ENCODE peak calls at places on chromosomes 4 and X, in eight cellular contexts. Z, H, K, F, L, O, W and R are unnamed samples.

GRCh38 chr4:151921371-151921770 is 160.6 kb upstream of the GATB start:
- DNase-seq in Z (no peak), H (no peak), K (no peak), F (peak; percentile 30), L (no peak), O (peak; percentile 29), W (no peak), R (no peak)

GRCh38 chr4:133151681-133152329 is 2.7 kb downstream of the PCDH10 start:
- DNase-seq in Z (no peak), H (no peak), K (no peak), F (no peak), L (no peak), O (no peak), W (no peak), R (no peak)

GRCh38 chr4:25552580-25553271 is 102.9 kb upstream of the SLC34A2 start:
- DNase-seq in Z (peak; percentile 91), H (peak; percentile 82), K (peak; percentile 75), F (no peak), L (peak; percentile 70), O (no peak), W (peak; percentile 62), R (no peak)

GRCh38 chr4:140252144-140252741 is 98.3 kb upstream of the MAML3 start:
- DNase-seq in Z (peak; percentile 31), H (peak; percentile 49), K (peak; percentile 56), F (no peak), L (peak; percentile 23), O (no peak), W (no peak), R (no peak)

GRCh38 chr4:1793940-1794808 is 1.1 kb downstream of the FGFR3 start:
- DNase-seq in Z (no peak), H (no peak), K (no peak), F (no peak), L (no peak), O (no peak), W (no peak), R (no peak)

GRCh38 chrX:6026980-6027379 is 201.7 kb downstream of the NLGN4X start:
- DNase-seq in Z (no peak), H (no peak), K (no peak), F (no peak), L (no peak), O (no peak), W (no peak), R (no peak)

GRCh38 chr4:159937595-159937994 is 834.7 kb downstream of the RAPGEF2 start:
- DNase-seq in Z (no peak), H (no peak), K (no peak), F (no peak), L (no peak), O (no peak), W (no peak), R (no peak)

GRCh38 chr4:112185740-112186670 is 40.8 kb downstream of the FAM241A start:
- DNase-seq in Z (no peak), H (no peak), K (no peak), F (no peak), L (no peak), O (peak; percentile 15), W (no peak), R (no peak)

GRCh38 chrX:119288890-119289393 is 52.9 kb downstream of the PGRMC1 start:
- DNase-seq in Z (no peak), H (no peak), K (no peak), F (no peak), L (no peak), O (no peak), W (no peak), R (no peak)

DNA sequence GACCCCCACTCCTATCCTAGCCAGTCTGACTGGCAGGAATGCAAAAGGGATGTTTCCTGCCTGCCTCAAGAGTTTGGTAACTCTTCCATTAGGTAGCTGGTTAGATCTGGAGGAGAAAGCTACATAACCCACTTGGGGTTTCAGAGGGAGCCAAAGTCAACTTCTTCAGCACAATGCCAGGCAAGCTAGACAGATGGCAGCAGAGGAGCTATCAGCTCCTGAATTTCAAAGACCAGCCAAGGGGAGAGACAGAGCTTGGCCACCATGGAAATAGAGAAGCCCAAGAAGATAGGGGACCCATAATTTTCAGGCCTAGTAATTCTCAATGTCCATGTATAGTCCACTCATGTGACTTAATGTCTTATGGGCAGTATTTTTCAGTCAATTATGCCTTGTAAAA is 56.4 kb downstream of the PGRMC1 start:
- DNase-seq in Z (no peak), H (no peak), K (no peak), F (no peak), L (no peak), O (peak; percentile 1), W (no peak), R (no peak)
- TF ChIP-seq CTCF in Z (no peak), H (no peak), K (no peak), F (no peak), L (no peak), O (peak; percentile 18), W (no peak), R (peak; percentile 13)

DNA sequence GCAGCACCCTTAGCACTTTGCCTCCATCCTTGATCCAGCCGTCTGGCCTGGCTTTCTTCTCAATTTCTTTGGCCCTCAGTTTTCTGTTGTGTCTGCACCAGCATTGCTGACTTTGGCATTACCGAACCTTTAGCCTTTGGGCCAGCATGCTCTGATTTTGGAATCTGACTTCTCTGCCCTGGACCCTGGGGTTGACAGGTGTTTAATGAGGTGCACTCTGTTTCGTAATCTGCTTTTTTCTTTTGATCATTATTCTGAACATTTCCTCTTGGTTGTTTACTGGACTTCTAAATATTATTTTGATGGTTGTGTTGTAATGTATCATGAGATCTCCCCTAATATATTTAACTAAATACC is 71.5 kb upstream of the ENPP6 start:
- DNase-seq in Z (no peak), H (no peak), K (no peak), F (no peak), L (no peak), O (no peak), W (no peak), R (no peak)
- H3K4me3 ChIP-seq in Z (no peak overlapping the region), H (no peak overlapping the region), K (no peak overlapping the region), F (no peak overlapping the region), L (no peak overlapping the region), O (no peak overlapping the region), W (no peak overlapping the region), R (no peak overlapping the region)

DNA sequence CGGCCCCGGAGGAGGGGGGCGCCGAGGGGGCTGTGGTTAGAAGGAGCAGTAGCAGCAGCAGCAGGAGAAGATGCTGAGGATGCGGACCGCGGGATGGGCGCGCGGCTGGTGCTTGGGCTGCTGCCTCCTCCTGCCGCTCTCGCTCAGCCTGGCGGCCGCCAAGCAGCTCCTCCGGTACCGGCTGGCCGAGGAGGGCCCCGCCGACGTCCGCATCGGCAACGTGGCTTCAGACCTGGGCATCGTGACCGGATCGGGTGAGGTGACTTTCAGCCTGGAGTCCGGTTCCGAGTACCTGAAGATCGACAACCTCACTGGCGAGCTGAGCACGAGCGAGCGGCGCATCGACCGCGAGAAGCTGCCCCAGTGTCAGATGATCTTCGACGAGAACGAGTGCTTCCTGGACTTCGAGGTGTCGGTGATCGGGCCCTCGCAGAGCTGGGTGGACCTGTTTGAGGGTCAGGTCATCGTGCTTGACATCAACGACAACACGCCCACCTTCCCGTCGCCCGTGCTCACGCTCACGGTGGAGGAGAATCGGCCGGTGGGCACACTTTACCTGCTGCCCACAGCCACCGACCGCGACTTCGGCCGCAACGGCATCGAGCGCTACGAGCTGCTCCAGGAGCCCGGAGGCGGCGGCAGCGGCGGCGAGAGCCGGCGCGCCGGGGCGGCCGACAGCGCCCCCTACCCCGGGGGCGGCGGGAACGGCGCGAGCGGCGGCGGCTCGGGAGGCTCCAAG is 1.4 kb downstream of the PCDH7 start:
- DNase-seq in Z (peak; percentile 56), H (no peak), K (peak; percentile 47), F (peak; percentile 44), L (peak; percentile 40), O (peak; percentile 33), W (no peak), R (no peak)
- TF ChIP-seq CTCF in Z (no peak), H (no peak), K (no peak), F (peak; percentile 62), L (peak; percentile 52), O (no peak), W (no peak), R (no peak)

DNA sequence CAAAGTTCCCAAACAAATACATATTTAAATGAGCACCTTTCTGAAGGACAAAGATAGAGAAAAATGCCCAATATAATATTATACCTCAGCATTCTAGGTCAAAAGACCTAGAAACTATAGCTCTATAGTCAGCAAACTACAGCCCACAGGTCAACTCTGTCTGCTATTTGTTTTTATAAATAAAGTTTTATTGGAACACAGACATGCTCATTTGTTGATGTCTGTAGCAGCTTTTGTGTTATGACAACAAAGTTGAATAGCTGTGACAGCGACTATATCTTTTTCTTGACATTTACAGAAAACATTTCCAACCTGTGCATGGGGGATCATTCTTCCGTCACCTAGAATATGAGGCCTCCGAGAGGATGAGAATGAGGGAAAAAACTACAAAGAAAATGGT is 48.7 kb upstream of the WDR19 start:
- DNase-seq in Z (no peak), H (no peak), K (no peak), F (no peak), L (no peak), O (no peak), W (no peak), R (no peak)
- H3K4me3 ChIP-seq in Z (no peak overlapping the region), H (no peak overlapping the region), K (no peak overlapping the region), F (no peak overlapping the region), L (no peak overlapping the region), O (no peak overlapping the region), W (no peak overlapping the region), R (no peak overlapping the region)